ENCODE peak calls at places on chromosomes 3 and 15, in four cellular contexts. One of them, this sample, is unnamed.
A peak's percentile ranks its signal among the peaks of the same experiment; 100 is the strongest.

GRCh38 chr3:130968231-130968630 is 58.4 kb downstream of the ASTE1 start:
- DNase-seq in adrenal gland: no peak
- DNase-seq in A549: no peak
- DNase-seq in upper lobe of left lung: no peak
- DNase-seq in this sample: no peak

GRCh38 chr3:100982710-100983109 is 10.5 kb downstream of the ABI3BP start:
- DNase-seq in adrenal gland: peak; percentile 14
- DNase-seq in upper lobe of left lung: no peak
- DNase-seq in A549: no peak
- DNase-seq in this sample: no peak

GRCh38 chr3:185852562-185853135 is 27.8 kb upstream of the IGF2BP2 start:
- DNase-seq in adrenal gland: no peak
- DNase-seq in A549: no peak
- DNase-seq in upper lobe of left lung: no peak
- DNase-seq in this sample: no peak

GRCh38 chr3:45204136-45204535 is 22.0 kb downstream of the TMEM158 start:
- DNase-seq in adrenal gland: no peak
- DNase-seq in A549: no peak
- DNase-seq in upper lobe of left lung: no peak
- DNase-seq in this sample: no peak

GRCh38 chr3:24958910-24959447 is 464.3 kb upstream of the THRB start:
- DNase-seq in upper lobe of left lung: no peak
- DNase-seq in A549: no peak
- DNase-seq in adrenal gland: no peak
- DNase-seq in this sample: no peak

GRCh38 chr3:46496745-46497555 is 826 bp upstream of the RTP3 start:
- DNase-seq in A549: peak; percentile 6
- DNase-seq in upper lobe of left lung: no peak
- DNase-seq in adrenal gland: no peak
- DNase-seq in this sample: peak; percentile 70

GRCh38 chr3:155957412-155957880 is 87.0 kb downstream of the GMPS start:
- DNase-seq in A549: no peak
- DNase-seq in adrenal gland: no peak
- DNase-seq in upper lobe of left lung: no peak
- DNase-seq in this sample: no peak

GRCh38 chr15:80660114-80660513 is 35.0 kb upstream of the ABHD17C start:
- DNase-seq in adrenal gland: peak; percentile 21
- DNase-seq in A549: peak; percentile 55
- DNase-seq in upper lobe of left lung: no peak
- DNase-seq in this sample: no peak

GRCh38 chr15:85033148-85033547 is 51.5 kb downstream of the PDE8A start:
- DNase-seq in upper lobe of left lung: no peak
- DNase-seq in adrenal gland: no peak
- DNase-seq in A549: no peak
- DNase-seq in this sample: no peak

GRCh38 chr15:74780983-74781672 is 752 bp upstream of the CSK start:
- DNase-seq in A549: no peak
- DNase-seq in upper lobe of left lung: peak; percentile 78
- DNase-seq in adrenal gland: peak; percentile 10
- DNase-seq in this sample: peak; percentile 85

GRCh38 chr3:100745617-100746016 is 36.3 kb downstream of the TFG start:
- DNase-seq in upper lobe of left lung: no peak
- DNase-seq in A549: no peak
- DNase-seq in adrenal gland: no peak
- DNase-seq in this sample: no peak

GRCh38 chr15:59340325-59340724 is 32.3 kb downstream of the MYO1E start:
- DNase-seq in upper lobe of left lung: no peak
- DNase-seq in A549: no peak
- DNase-seq in adrenal gland: no peak
- DNase-seq in this sample: no peak

GRCh38 chr3:73787620-73788019 is 162.9 kb upstream of the PDZRN3 start:
- DNase-seq in adrenal gland: no peak
- DNase-seq in A549: no peak
- DNase-seq in upper lobe of left lung: no peak
- DNase-seq in this sample: no peak

GRCh38 chr3:170189396-170190256 is 8.1 kb upstream of the PHC3 start:
- DNase-seq in adrenal gland: no peak
- DNase-seq in A549: no peak
- DNase-seq in upper lobe of left lung: no peak
- DNase-seq in this sample: no peak

GRCh38 chr3:185332026-185332735 is 30.8 kb upstream of the MAP3K13 start:
- DNase-seq in adrenal gland: no peak
- DNase-seq in upper lobe of left lung: no peak
- DNase-seq in A549: no peak
- DNase-seq in this sample: no peak

GRCh38 chr3:96863129-96863740 is 48.8 kb downstream of the EPHA6 start:
- DNase-seq in adrenal gland: peak; percentile 17
- DNase-seq in A549: no peak
- DNase-seq in upper lobe of left lung: no peak
- DNase-seq in this sample: no peak

GRCh38 chr15:62269504-62269903 is 104.4 kb upstream of the C2CD4B start:
- DNase-seq in A549: no peak
- DNase-seq in upper lobe of left lung: no peak
- DNase-seq in adrenal gland: no peak
- DNase-seq in this sample: no peak

GRCh38 chr3:50519471-50520089 is 16.1 kb upstream of the CACNA2D2 start:
- DNase-seq in adrenal gland: peak; percentile 59
- DNase-seq in A549: peak; percentile 50
- DNase-seq in upper lobe of left lung: peak; percentile 72
- DNase-seq in this sample: peak; percentile 66

GRCh38 chr3:31790516-31791148 is 190.4 kb downstream of the OSBPL10 start:
- DNase-seq in A549: no peak
- DNase-seq in upper lobe of left lung: no peak
- DNase-seq in adrenal gland: no peak
- DNase-seq in this sample: no peak

GRCh38 chr3:168165390-168166269 is 69.9 kb upstream of the GOLIM4 start:
- DNase-seq in upper lobe of left lung: peak; percentile 46
- DNase-seq in adrenal gland: peak; percentile 64
- DNase-seq in A549: peak; percentile 15
- DNase-seq in this sample: no peak

GRCh38 chr3:173529062-173529711 is 131.6 kb downstream of the NLGN1 start:
- DNase-seq in A549: no peak
- DNase-seq in upper lobe of left lung: no peak
- DNase-seq in adrenal gland: no peak
- DNase-seq in this sample: no peak

GRCh38 chr3:5692446-5692845 is 504.9 kb downstream of the EDEM1 start:
- DNase-seq in upper lobe of left lung: no peak
- DNase-seq in adrenal gland: no peak
- DNase-seq in A549: no peak
- DNase-seq in this sample: no peak

GRCh38 chr3:67569324-67569723 is 85.1 kb downstream of the SUCLG2 start:
- DNase-seq in adrenal gland: no peak
- DNase-seq in A549: no peak
- DNase-seq in upper lobe of left lung: no peak
- DNase-seq in this sample: peak; percentile 35
- H3K4me1 ChIP-seq in adrenal gland: no peaks in the 10 kb centered on the region
- H3K4me1 ChIP-seq in A549: no peaks in the 10 kb centered on the region
- H3K4me1 ChIP-seq in upper lobe of left lung: no peaks in the 10 kb centered on the region
- H3K4me1 ChIP-seq in this sample: peaks cover 2% of the 10 kb centered on the region

DNA sequence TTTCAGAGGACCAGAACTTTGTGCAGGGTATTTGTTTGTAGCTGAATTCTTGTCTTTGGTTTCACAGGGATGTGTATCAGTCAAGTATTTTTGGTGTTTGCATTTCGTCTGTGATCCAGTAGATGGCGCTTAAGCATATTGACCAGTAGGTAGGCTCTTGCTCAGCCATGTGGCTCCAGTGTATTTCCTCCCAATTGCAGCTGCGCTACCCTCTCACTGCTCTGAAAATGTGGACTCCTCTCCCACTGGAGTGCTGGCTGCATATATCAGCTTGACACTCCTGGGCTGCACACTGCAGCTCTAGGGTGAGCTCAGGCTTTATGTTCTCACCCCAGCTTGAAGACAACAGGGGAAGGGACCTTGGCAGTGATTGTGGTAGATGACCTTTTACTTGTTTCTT is 1264.3 kb upstream of the ALCAM start:
- DNase-seq in upper lobe of left lung: no peak
- DNase-seq in adrenal gland: no peak
- DNase-seq in A549: peak; percentile 5
- DNase-seq in this sample: peak; percentile 16
- TF ChIP-seq CTCF in upper lobe of left lung: no peak
- TF ChIP-seq CTCF in adrenal gland: peak; percentile 6
- TF ChIP-seq CTCF in A549: peak; percentile 41
- TF ChIP-seq CTCF in this sample: peak; percentile 62

GRCh38 chr15:90932660-90932991 is 277 bp upstream of the HDDC3 start:
- DNase-seq in adrenal gland: no peak
- DNase-seq in upper lobe of left lung: no peak
- DNase-seq in A549: no peak
- DNase-seq in this sample: no peak

GRCh38 chr15:90934256-90934948 is 683 bp upstream of the UNC45A start:
- DNase-seq in adrenal gland: peak; percentile 86
- DNase-seq in A549: peak; percentile 98
- DNase-seq in upper lobe of left lung: peak; percentile 94
- DNase-seq in this sample: peak; percentile 88

GRCh38 chr15:90936823-90937222 is 1.7 kb downstream of the UNC45A start:
- DNase-seq in adrenal gland: no peak
- DNase-seq in A549: no peak
- DNase-seq in upper lobe of left lung: no peak
- DNase-seq in this sample: no peak

GRCh38 chr15:90933310-90933709 is 961 bp upstream of the HDDC3 start:
- DNase-seq in adrenal gland: no peak
- DNase-seq in A549: no peak
- DNase-seq in upper lobe of left lung: no peak
- DNase-seq in this sample: no peak

GRCh38 chr15:90934949-90935751 is at the start of gene UNC45A:
- DNase-seq in A549: peak; percentile 95
- DNase-seq in upper lobe of left lung: peak; percentile 98
- DNase-seq in adrenal gland: peak; percentile 93
- DNase-seq in this sample: peak; percentile 97
- TF ChIP-seq POLR2A in A549: peak; percentile 66
- TF ChIP-seq POLR2A in upper lobe of left lung: peak; percentile 59
- TF ChIP-seq POLR2A in adrenal gland: peak; percentile 29
- TF ChIP-seq POLR2A in this sample: peak; percentile 56

GRCh38 chr3:157088133-157088488 is 71.8 kb downstream of the CCNL1 start:
- DNase-seq in upper lobe of left lung: no peak
- DNase-seq in adrenal gland: no peak
- DNase-seq in A549: no peak
- DNase-seq in this sample: no peak
- H3K4me1 ChIP-seq in upper lobe of left lung: peaks cover 28% of the 10 kb centered on the region
- H3K4me1 ChIP-seq in adrenal gland: peaks cover 19% of the 10 kb centered on the region
- H3K4me1 ChIP-seq in A549: peaks cover 23% of the 10 kb centered on the region
- H3K4me1 ChIP-seq in this sample: peaks cover 6% of the 10 kb centered on the region

DNA sequence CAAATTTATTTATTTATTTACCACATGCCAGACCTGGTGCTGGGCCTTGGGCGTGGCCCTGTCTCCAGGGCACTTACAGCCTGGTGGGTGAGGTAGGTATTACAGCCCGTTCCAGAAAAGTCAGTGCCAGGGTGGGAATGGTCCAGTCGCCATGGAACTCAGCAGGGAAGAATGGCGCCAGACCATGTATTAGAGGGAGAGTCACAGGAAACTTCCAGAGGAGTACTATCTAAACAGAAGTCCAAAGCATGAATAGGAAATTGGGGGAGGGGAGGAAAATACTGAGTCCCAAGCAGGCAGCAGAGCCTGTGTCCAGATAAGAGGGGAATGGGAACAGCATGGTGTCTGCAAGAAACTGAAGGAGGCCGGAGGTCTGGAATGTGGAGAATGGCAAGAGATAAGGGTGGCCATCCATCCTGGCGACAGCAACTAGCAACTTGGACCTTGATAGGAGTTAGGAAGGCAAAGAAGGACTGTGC is 27.0 kb downstream of the SH3BP5 start:
- DNase-seq in upper lobe of left lung: peak; percentile 18
- DNase-seq in adrenal gland: no peak
- DNase-seq in A549: peak; percentile 73
- DNase-seq in this sample: no peak
- TF ChIP-seq CTCF in upper lobe of left lung: peak; percentile 23
- TF ChIP-seq CTCF in adrenal gland: peak; percentile 52
- TF ChIP-seq CTCF in A549: no peak
- TF ChIP-seq CTCF in this sample: peak; percentile 9

This sample was measured in right lobe of liver.